ENCODE peak calls at places on chromosomes 12 and 14, in ten cellular contexts. P is left cardiac atrium; Q is A673; M is T-helper 2 cell; J is ACHN; A is NCI-H1092; D is activated CD4-positive, alpha-beta T cell treated with anti-CD3 and anti-CD28 coated beads, Interleukin-2, amount 50 U/mL, for 1 hour; H is stimulated activated naive CD8-positive, alpha-beta T cell treated with anti-CD3 and anti-CD28 coated beads, Interleukin-15, Interleukin-2, amounts not matched to agents 100 U/mL and 50 U/mL, for 24 hours; K is CD4-positive, CD25-positive, alpha-beta regulatory T cell; X is HT-29. I is an unnamed sample.

GRCh38 chr14:36845346-36846042 is 183.8 kb downstream of the PAX9 start:
- DNase-seq in P (no peak), Q (no peak), M (no peak), J (no peak), A (no peak), D (no peak), H (no peak), K (no peak), X (no peak), I (no peak)

GRCh38 chr12:54680374-54680773 is 32.2 kb upstream of the DCD start:
- DNase-seq in P (no peak), Q (peak), M (no peak), J (peak), A (no peak), D (peak), H (peak), K (no peak), X (peak), I (no peak)

GRCh38 chr12:100229036-100229635 is 28.5 kb downstream of the ACTR6 start:
- DNase-seq in P (no peak), Q (peak), M (no peak), J (peak), A (no peak), D (no peak), H (no peak), K (no peak), X (peak), I (no peak)

GRCh38 chr12:29025936-29026335 is 123.1 kb upstream of the FAR2 start:
- DNase-seq in P (no peak), Q (no peak), M (no peak), J (no peak), A (no peak), D (no peak), H (no peak), K (no peak), X (no peak), I (no peak)

GRCh38 chr12:12655061-12655460 is 40.9 kb downstream of the GPR19 start:
- DNase-seq in P (no peak), Q (no peak), M (no peak), J (no peak), A (no peak), D (no peak), H (no peak), K (no peak), X (no peak), I (no peak)

GRCh38 chr12:58877243-58877743 is 43.0 kb downstream of the LRIG3 start:
- DNase-seq in P (no peak), Q (no peak), M (no peak), J (peak), A (peak), D (no peak), H (no peak), K (no peak), X (peak), I (peak)

GRCh38 chr12:128551266-128552025 is 272.3 kb downstream of the SLC15A4 start:
- DNase-seq in P (no peak), Q (no peak), M (no peak), J (no peak), A (peak), D (no peak), H (no peak), K (no peak), X (no peak), I (no peak)

GRCh38 chr14:91636604-91637003 is 95.3 kb downstream of the CATSPERB start:
- DNase-seq in P (no peak), Q (no peak), M (no peak), J (no peak), A (no peak), D (no peak), H (no peak), K (no peak), X (no peak), I (peak)

GRCh38 chr12:42705863-42706262 is 116.3 kb upstream of the PRICKLE1 start:
- DNase-seq in P (peak), Q (no peak), M (no peak), J (no peak), A (no peak), D (no peak), H (no peak), K (no peak), X (no peak), I (no peak)

GRCh38 chr14:59547310-59547709 is 29.3 kb downstream of the CCDC175 start:
- DNase-seq in P (no peak), Q (no peak), M (no peak), J (no peak), A (no peak), D (no peak), H (no peak), K (no peak), X (no peak), I (no peak)

GRCh38 chr14:49920935-49921334 is 28.1 kb downstream of the ARF6 start:
- DNase-seq in P (no peak), Q (no peak), M (no peak), J (no peak), A (no peak), D (no peak), H (no peak), K (no peak), X (no peak), I (no peak)

GRCh38 chr14:103932791-103933490 is 4.7 kb downstream of the TDRD9 start:
- DNase-seq in P (no peak), Q (no peak), M (no peak), J (no peak), A (no peak), D (no peak), H (no peak), K (no peak), X (no peak), I (no peak)

GRCh38 chr14:96281486-96281885 is 25.5 kb downstream of the BDKRB1 start:
- DNase-seq in P (no peak), Q (no peak), M (no peak), J (no peak), A (no peak), D (no peak), H (no peak), K (no peak), X (no peak), I (no peak)

GRCh38 chr14:104315169-104315568 is 176.8 kb downstream of the KIF26A start:
- DNase-seq in P (no peak), Q (no peak), M (no peak), J (no peak), A (no peak), D (no peak), H (no peak), K (no peak), X (no peak), I (no peak)

GRCh38 chr14:24327303-24327702 is 7.6 kb downstream of the ADCY4 start:
- DNase-seq in P (no peak), Q (no peak), M (no peak), J (no peak), A (no peak), D (no peak), H (no peak), K (no peak), X (no peak), I (no peak)

I was measured in epithelial cell of proximal tubule.